ENCODE peak calls at places on chromosomes 16 and 17, in seven cellular contexts. I is fibroblast of lung, D is prostate gland, J is lower lobe of right lung, O is sigmoid colon, C is neuronal stem cell, V is transverse colon. G is an unnamed sample. For H3K36me3, the result is how much of the 10 kb centered on the place peaks cover.

GRCh38 chr16:720990-721764 is at the start of gene ANTKMT:
- DNase-seq in I (peak), D (peak), J (peak), O (peak), C (peak), V (peak), G (peak)

GRCh38 chr17:71900830-71901229 is 220.0 kb upstream of the SOX9 start:
- DNase-seq in I (peak), D (no peak), J (no peak), O (no peak), C (no peak), V (no peak), G (peak)

GRCh38 chr17:6989779-6990178 is 6.1 kb upstream of the ALOX12 start:
- DNase-seq in I (peak), D (no peak), J (no peak), O (no peak), C (no peak), V (no peak), G (no peak)

GRCh38 chr17:27247071-27247957 is 46.6 kb upstream of the WSB1 start:
- DNase-seq in I (peak), D (peak), J (peak), O (peak), C (no peak), V (peak), G (no peak)

GRCh38 chr16:82630688-82631087 is 3.9 kb downstream of the CDH13 start:
- DNase-seq in I (no peak), D (no peak), J (no peak), O (peak), C (no peak), V (no peak), G (no peak)

GRCh38 chr16:66472961-66473610 is 46.0 kb downstream of the BEAN1 start:
- DNase-seq in I (no peak), D (no peak), J (no peak), O (peak), C (no peak), V (no peak), G (no peak)

GRCh38 chr17:81870155-81870977 is 771 bp downstream of the ARHGDIA start:
- DNase-seq in I (peak), D (no peak), J (peak), O (peak), C (no peak), V (peak), G (peak)

GRCh38 chr16:49799172-49799571 is 56.7 kb downstream of the ZNF423 start:
- DNase-seq in I (peak), D (no peak), J (no peak), O (no peak), C (no peak), V (no peak), G (no peak)

GRCh38 chr17:70405492-70406220 is 236.3 kb downstream of the KCNJ2 start:
- DNase-seq in I (peak), D (no peak), J (no peak), O (no peak), C (no peak), V (no peak), G (no peak)

GRCh38 chr17:58336456-58337094 is 8.0 kb upstream of the TSPOAP1 start:
- DNase-seq in I (peak), D (no peak), J (no peak), O (peak), C (no peak), V (no peak), G (peak)

GRCh38 chr16:79628501-79628975 is 28.0 kb upstream of the MAF start:
- DNase-seq in I (peak), D (no peak), J (no peak), O (no peak), C (no peak), V (no peak), G (peak)

GRCh38 chr17:13522749-13523148 is 79.0 kb downstream of the HS3ST3A1 start:
- DNase-seq in I (no peak), D (no peak), J (no peak), O (no peak), C (no peak), V (no peak), G (no peak)

GRCh38 chr17:40552806-40553693 is 12.2 kb downstream of the CCR7 start:
- DNase-seq in I (peak), D (no peak), J (peak), O (peak), C (no peak), V (no peak), G (no peak)

GRCh38 chr16:12680531-12680930 is 123.2 kb downstream of the CPPED1 start:
- DNase-seq in I (no peak), D (no peak), J (no peak), O (no peak), C (no peak), V (no peak), G (no peak)

GRCh38 chr16:52812945-52813556 is 239.6 kb downstream of the CHD9NB start:
- DNase-seq in I (peak), D (no peak), J (no peak), O (no peak), C (no peak), V (no peak), G (peak)

GRCh38 chr17:55814377-55814776 is 63.5 kb downstream of the PCTP start:
- DNase-seq in I (peak), D (no peak), J (no peak), O (no peak), C (no peak), V (no peak), G (no peak)

GRCh38 chr17:82418001-82418986 is at the start of the genes HEXD and OGFOD3:
- DNase-seq in I (peak), D (peak), J (peak), O (peak), C (peak), V (peak), G (peak)

GRCh38 chr17:44707755-44708400 is 587 bp upstream of the DBF4B start:
- DNase-seq in I (no peak), D (no peak), J (no peak), O (no peak), C (no peak), V (no peak), G (peak)

GRCh38 chr16:1264257-1265089 is 8.6 kb downstream of the TPSD1 start:
- DNase-seq in I (no peak), D (no peak), J (no peak), O (no peak), C (no peak), V (no peak), G (no peak)

GRCh38 chr16:47058295-47059086 is 85.0 kb upstream of the DNAJA2 start:
- DNase-seq in I (no peak), D (peak), J (no peak), O (peak), C (no peak), V (peak), G (peak)

GRCh38 chr17:77555741-77556291 is 402.7 kb upstream of the TNRC6C start:
- DNase-seq in I (peak), D (no peak), J (peak), O (peak), C (no peak), V (peak), G (peak)

GRCh38 chr17:60277258-60277657 is 114.7 kb downstream of the USP32 start:
- DNase-seq in I (no peak), D (no peak), J (no peak), O (no peak), C (no peak), V (no peak), G (no peak)

GRCh38 chr17:57970706-57971105 is 15.5 kb upstream of the CUEDC1 start:
- DNase-seq in I (peak), D (no peak), J (no peak), O (no peak), C (no peak), V (no peak), G (no peak)

GRCh38 chr17:12789075-12789975 is at the start of gene ARHGAP44:
- DNase-seq in I (peak), D (peak), J (peak), O (peak), C (peak), V (peak), G (peak)

GRCh38 chr17:4691686-4692085 is 12.3 kb downstream of the PELP1 start:
- DNase-seq in I (no peak), D (no peak), J (no peak), O (no peak), C (no peak), V (no peak), G (peak)

GRCh38 chr17:78921437-78921971 is 3.7 kb downstream of the TIMP2 start:
- DNase-seq in I (no peak), D (no peak), J (no peak), O (peak), C (no peak), V (no peak), G (no peak)

GRCh38 chr17:38960402-38960801 is 6.8 kb downstream of the FBXO47 start:
- DNase-seq in I (no peak), D (no peak), J (no peak), O (no peak), C (no peak), V (no peak), G (no peak)

GRCh38 chr17:15284537-15284936 is 19.4 kb upstream of the PMP22 start:
- DNase-seq in I (no peak), D (no peak), J (no peak), O (no peak), C (no peak), V (no peak), G (no peak)

GRCh38 chr17:34584805-34585416 is 5.5 kb downstream of the TMEM132E start:
- DNase-seq in I (peak), D (no peak), J (no peak), O (no peak), C (no peak), V (no peak), G (peak)

GRCh38 chr17:79201536-79202227 is 127.1 kb downstream of the ENGASE start:
- DNase-seq in I (no peak), D (no peak), J (no peak), O (no peak), C (no peak), V (no peak), G (no peak)

GRCh38 chr17:48025904-48026502 is 11.6 kb downstream of the COPZ2 start:
- DNase-seq in I (no peak), D (peak), J (no peak), O (no peak), C (no peak), V (no peak), G (no peak)
- H3K27ac ChIP-seq in I (peak), D (peak), J (no peak), O (peak), C (no peak), V (peak), G (no peak)

GRCh38 chr17:63399316-63399715 is 46.8 kb downstream of the CYB561 start:
- DNase-seq in I (peak), D (no peak), J (no peak), O (no peak), C (no peak), V (no peak), G (no peak)

GRCh38 chr17:63399856-63400255 is 46.2 kb downstream of the CYB561 start:
- DNase-seq in I (peak), D (no peak), J (no peak), O (peak), C (no peak), V (peak), G (no peak)

GRCh38 chr17:63398680-63399079 is 47.4 kb downstream of the CYB561 start:
- DNase-seq in I (peak), D (no peak), J (no peak), O (no peak), C (no peak), V (no peak), G (no peak)

GRCh38 chr17:63390090-63390489 is 56.0 kb downstream of the CYB561 start:
- DNase-seq in I (no peak), D (no peak), J (no peak), O (no peak), C (no peak), V (no peak), G (no peak)

DNA sequence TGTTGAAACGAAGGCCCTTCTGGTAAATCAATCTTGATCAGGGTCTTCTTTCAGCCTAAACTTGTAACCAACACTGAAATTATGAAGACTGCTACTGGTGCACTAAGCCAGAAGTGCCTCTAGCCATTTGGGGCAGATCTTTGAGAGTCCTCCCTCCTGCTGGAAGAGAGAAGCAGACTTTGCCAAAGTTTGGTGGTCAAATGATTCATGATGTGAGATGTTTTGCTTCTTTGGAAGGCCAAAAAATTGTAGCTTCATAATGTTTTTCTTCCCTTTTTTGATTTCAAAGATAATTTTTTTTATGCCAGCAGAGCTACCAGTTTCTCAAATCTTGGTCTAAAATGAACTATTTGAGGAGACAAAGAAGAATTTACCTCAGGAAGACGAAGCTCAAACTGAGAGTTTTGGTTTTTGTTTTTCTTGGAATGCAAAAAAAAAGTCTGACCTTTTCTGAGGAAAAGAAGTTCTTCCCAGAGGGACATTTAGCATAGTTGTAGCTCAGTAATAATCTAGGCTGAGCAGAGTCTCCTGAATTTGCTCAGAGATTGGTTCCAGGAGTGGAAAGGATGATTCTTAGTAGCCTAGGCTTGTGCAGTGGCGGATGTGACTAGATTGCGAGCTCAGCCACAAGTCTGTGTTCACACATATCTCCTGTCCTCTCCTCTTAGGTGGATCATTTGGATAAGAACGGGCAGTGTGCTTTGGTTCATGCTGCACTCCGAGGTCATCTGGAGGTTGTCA is 50.9 kb downstream of the CYB561 start:
- DNase-seq in I (peak), D (no peak), J (no peak), O (no peak), C (no peak), V (no peak), G (peak)
- H3K36me3 ChIP-seq in I (under half), D (under half), J (half or more), O (under half), C (under half), V (under half), G (half or more)

GRCh38 chr16:57999971-58000705 is at the start of gene ZNF319:
- DNase-seq in I (peak), D (no peak), J (peak), O (no peak), C (no peak), V (no peak), G (peak)
- H3K27ac ChIP-seq in I (peak), D (peak), J (peak), O (peak), C (peak), V (peak), G (peak)

GRCh38 chr17:8488931-8489330 is 53.2 kb downstream of the NDEL1 start:
- DNase-seq in I (peak), D (no peak), J (no peak), O (peak), C (no peak), V (no peak), G (peak)
- H3K36me3 ChIP-seq in I (under half), D (under half), J (half or more), O (under half), C (half or more), V (under half), G (half or more)

GRCh38 chr16:54509406-54509931 is 222.9 kb upstream of the IRX3 start:
- DNase-seq in I (no peak), D (peak), J (no peak), O (no peak), C (no peak), V (no peak), G (no peak)

GRCh38 chr16:54512461-54512860 is 225.9 kb upstream of the IRX3 start:
- DNase-seq in I (no peak), D (no peak), J (no peak), O (no peak), C (no peak), V (no peak), G (no peak)

GRCh38 chr16:54511181-54511731 is 224.7 kb upstream of the IRX3 start:
- DNase-seq in I (peak), D (no peak), J (no peak), O (no peak), C (no peak), V (no peak), G (peak)

GRCh38 chr16:54507091-54507490 is 220.5 kb upstream of the IRX3 start:
- DNase-seq in I (peak), D (no peak), J (no peak), O (no peak), C (no peak), V (no peak), G (no peak)

DNA sequence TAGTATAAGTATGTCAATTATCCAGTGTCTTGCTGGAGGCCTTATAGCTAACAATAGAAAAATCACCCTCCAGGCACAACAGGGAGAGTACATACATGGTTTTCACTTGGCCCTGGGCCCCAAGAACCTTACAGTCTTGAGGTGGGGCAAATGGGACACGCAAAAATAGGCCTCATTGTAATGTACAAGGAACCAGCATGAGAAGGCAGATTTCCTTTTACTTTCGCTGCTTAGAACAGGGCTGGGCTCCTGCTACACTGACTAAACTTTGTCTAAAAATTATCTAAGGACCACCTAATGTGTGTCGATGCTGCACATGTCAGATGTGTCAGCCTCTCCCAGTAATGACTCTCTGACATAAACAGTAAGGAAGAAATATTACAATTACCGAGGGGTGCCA is 224.0 kb upstream of the IRX3 start:
- DNase-seq in I (peak), D (no peak), J (no peak), O (no peak), C (no peak), V (no peak), G (no peak)
- H3K27ac ChIP-seq in I (no peak), D (peak), J (no peak), O (no peak), C (no peak), V (no peak), G (no peak)

G was measured in cardiac muscle cell.